ENCODE peak calls at places on chromosomes 7 and 10, in seven cellular contexts. C is stimulated activated CD8-positive, alpha-beta memory T cell treated with anti-CD3 and anti-CD28 coated beads, Interleukin-2, amount 100 ng/mL, for 48 hours; X is foreskin fibroblast; J is NCI-H69; A is neural crest cell; Q is NCI-H446; K is MV-4-11. B is an unnamed sample.
A peak's percentile ranks its signal among the peaks of the same experiment; 100 is the strongest.

GRCh38 chr10:26911811-26912461 is 51.2 kb upstream of the ABI1 start:
- DNase-seq in X (no peak), A (no peak), J (no peak), Q (peak; percentile 6), K (peak; percentile 76), C (no peak), B (no peak)

GRCh38 chr10:675532-675931 is 13.9 kb downstream of the DIP2C start:
- DNase-seq in C (no peak), K (no peak), Q (no peak), A (no peak), J (no peak), X (no peak), B (no peak)

GRCh38 chr7:55423277-55423711 is 58.2 kb downstream of the LANCL2 start:
- DNase-seq in X (peak; percentile 48), C (no peak), K (no peak), A (no peak), J (no peak), Q (no peak), B (no peak)

GRCh38 chr10:62681211-62681940 is 123.1 kb upstream of the ADO start:
- DNase-seq in J (no peak), A (no peak), Q (no peak), C (peak; percentile 77), K (peak; percentile 98), X (no peak), B (no peak)

GRCh38 chr7:115940462-115941060 is 90.0 kb downstream of the TFEC start:
- DNase-seq in C (no peak), J (no peak), X (peak; percentile 26), A (no peak), Q (no peak), K (peak; percentile 81), B (no peak)

GRCh38 chr10:131031346-131031745 is 280.2 kb downstream of the TCERG1L start:
- DNase-seq in A (no peak), Q (no peak), C (no peak), J (no peak), X (no peak), K (no peak), B (no peak)

GRCh38 chr7:158710651-158711102 is 6.1 kb upstream of the NCAPG2 start:
- DNase-seq in C (no peak), A (no peak), Q (no peak), J (no peak), X (peak; percentile 26), K (peak; percentile 97), B (no peak)

GRCh38 chr10:120369831-120370230 is 87.2 kb upstream of the PLPP4 start:
- DNase-seq in A (no peak), Q (no peak), C (no peak), X (peak; percentile 1), K (no peak), J (peak; percentile 42), B (no peak)

GRCh38 chr10:24617771-24618396 is 105.8 kb downstream of the ARHGAP21 start:
- DNase-seq in Q (peak; percentile 46), A (peak; percentile 58), C (peak; percentile 35), K (peak; percentile 50), J (peak; percentile 53), X (no peak), B (no peak)

GRCh38 chr10:32958992-32959703 is 1.1 kb upstream of the ITGB1 start:
- DNase-seq in Q (no peak), K (no peak), C (no peak), X (no peak), A (no peak), J (peak; percentile 38), B (no peak)

GRCh38 chr7:134920026-134920758 is 66.1 kb upstream of the AGBL3 start:
- DNase-seq in K (no peak), Q (no peak), J (no peak), X (peak; percentile 44), C (no peak), A (no peak), B (no peak)

GRCh38 chr7:148662646-148663045 is 36.1 kb upstream of the CUL1 start:
- DNase-seq in C (no peak), X (no peak), J (no peak), K (no peak), A (no peak), Q (peak; percentile 48), B (no peak)

GRCh38 chr10:128268015-128268722 is 141.9 kb upstream of the MKI67 start:
- DNase-seq in C (no peak), J (peak; percentile 20), X (no peak), K (peak; percentile 25), Q (peak; percentile 9), A (peak; percentile 84), B (peak; percentile 71)

GRCh38 chr7:5266148-5267028 is 16.4 kb upstream of the SLC29A4 start:
- DNase-seq in X (no peak), A (no peak), J (peak; percentile 10), C (no peak), Q (no peak), K (no peak), B (no peak)